ENCODE peak calls at places on chromosomes 6 and 20, in six cellular contexts. U is PC-3; C is stimulated activated CD4-positive, alpha-beta T cell treated with anti-CD3 and anti-CD28 coated beads, Interleukin-15, amount 100 ng/mL, for 1 hour; A is activated CD4-positive, alpha-beta T cell treated with anti-CD3 and anti-CD28 coated beads, Interleukin-2, amount 50 U/mL, for 24 hours; X is ACHN; J is GM04504. I is an unnamed sample.
A peak's percentile ranks its signal among the peaks of the same experiment; 100 is the strongest.

GRCh38 chr20:2289475-2289874 is 6.3 kb upstream of the TGM3 start:
- DNase-seq in U (no peak), C (no peak), A (no peak), X (no peak), J (no peak), I (no peak)

GRCh38 chr6:163646133-163646532 is 231.6 kb downstream of the QKI start:
- DNase-seq in U (no peak), C (no peak), A (no peak), X (no peak), J (no peak), I (no peak)

GRCh38 chr6:25218346-25218745 is 60.8 kb upstream of the CARMIL1 start:
- DNase-seq in U (no peak), C (no peak), A (no peak), X (no peak), J (no peak), I (peak; percentile 30)

GRCh38 chr6:24858154-24858801 is 59.6 kb upstream of the ARMH2 start:
- DNase-seq in U (peak; percentile 90), C (no peak), A (no peak), X (no peak), J (peak; percentile 59), I (peak; percentile 89)

GRCh38 chr20:37295001-37295400 is 5.5 kb downstream of the MANBAL start:
- DNase-seq in U (peak; percentile 99), C (no peak), A (no peak), X (peak; percentile 97), J (peak; percentile 97), I (peak; percentile 99)

GRCh38 chr6:148747145-148747492 is 289 bp downstream of the UST start:
- DNase-seq in U (peak; percentile 21), C (no peak), A (no peak), X (peak; percentile 55), J (peak; percentile 27), I (no peak)

GRCh38 chr6:144063744-144064401 is 31.5 kb downstream of the SF3B5 start:
- DNase-seq in U (peak; percentile 61), C (peak; percentile 80), A (peak; percentile 67), X (peak; percentile 44), J (no peak), I (peak; percentile 53)

GRCh38 chr20:38012332-38012731 is 20.9 kb downstream of the TTI1 start:
- DNase-seq in U (no peak), C (no peak), A (no peak), X (no peak), J (no peak), I (no peak)

GRCh38 chr6:56798163-56798562 is 155.5 kb upstream of the DST start:
- DNase-seq in U (peak; percentile 78), C (no peak), A (no peak), X (no peak), J (peak; percentile 44), I (peak; percentile 66)

GRCh38 chr20:31663838-31664695 is 26.4 kb downstream of the COX4I2 start:
- DNase-seq in U (peak; percentile 32), C (no peak), A (no peak), X (no peak), J (no peak), I (no peak)

GRCh38 chr20:41167481-41168253 is 30.3 kb downstream of the PLCG1 start:
- DNase-seq in U (no peak), C (no peak), A (no peak), X (no peak), J (no peak), I (no peak)

GRCh38 chr6:140044626-140045025 is 670.2 kb upstream of the CITED2 start:
- DNase-seq in U (no peak), C (no peak), A (no peak), X (no peak), J (no peak), I (no peak)

GRCh38 chr20:29297411-29298270 is 1959.8 kb upstream of the DEFB115 start:
- DNase-seq in U (no peak), C (no peak), A (no peak), X (no peak), J (no peak), I (no peak)

GRCh38 chr20:1711826-1712601 is 54.4 kb upstream of the SIRPG start:
- DNase-seq in U (no peak), C (no peak), A (no peak), X (no peak), J (no peak), I (no peak)

GRCh38 chr20:25218109-25218486 is 22.6 kb downstream of the ENTPD6 start:
- DNase-seq in U (no peak), C (no peak), A (no peak), X (no peak), J (no peak), I (no peak)

GRCh38 chr6:40955181-40955550 is 83.9 kb downstream of the UNC5CL start:
- DNase-seq in U (no peak), C (no peak), A (no peak), X (no peak), J (no peak), I (no peak)

GRCh38 chr20:15600565-15600964 is 972.7 kb downstream of the KIF16B start:
- DNase-seq in U (no peak), C (no peak), A (no peak), X (no peak), J (no peak), I (no peak)

GRCh38 chr6:151413372-151414145 is 22.2 kb upstream of the ZBTB2 start:
- DNase-seq in U (no peak), C (peak; percentile 18), A (no peak), X (no peak), J (no peak), I (no peak)

GRCh38 chr20:38649275-38649891 is 47.8 kb downstream of the ARHGAP40 start:
- DNase-seq in U (peak; percentile 48), C (no peak), A (no peak), X (peak; percentile 20), J (no peak), I (peak; percentile 37)

GRCh38 chr20:16062661-16063591 is 510.3 kb downstream of the KIF16B start:
- DNase-seq in U (peak; percentile 32), C (no peak), A (no peak), X (no peak), J (no peak), I (no peak)

I was measured in epithelial cell of esophagus.